ENCODE peak calls at places on chromosomes 5 and 9, in eight cellular contexts. S is A549, G is stomach, C is lower leg skin, M is spleen, P is adrenal gland, N is heart left ventricle, U is esophagus squamous epithelium. V is an unnamed sample.
A peak's percentile ranks its signal among the peaks of the same experiment; 100 is the strongest.

GRCh38 chr9:117473293-117473692 is 58.4 kb upstream of the ASTN2 start:
- DNase-seq in G (no peak), M (no peak), S (no peak), P (no peak), N (no peak), C (no peak), U (no peak), V (no peak)

GRCh38 chr9:20640331-20641187 is 18.3 kb upstream of the MLLT3 start:
- DNase-seq in S (no peak), M (peak; percentile 91), P (peak; percentile 61), G (peak; percentile 68), U (no peak), N (peak; percentile 54), C (peak; percentile 86), V (peak; percentile 68)

GRCh38 chr9:27090231-27090630 is 18.8 kb upstream of the TEK start:
- DNase-seq in N (no peak), G (no peak), P (no peak), S (no peak), C (no peak), U (no peak), M (no peak), V (no peak)

GRCh38 chr5:756865-757345 is 27.6 kb downstream of the ZDHHC11B start:
- DNase-seq in G (peak; percentile 64), P (no peak), N (peak; percentile 93), C (peak; percentile 87), M (no peak), S (no peak), U (no peak), V (peak; percentile 63)

GRCh38 chr5:138258704-138259285 is 15.6 kb downstream of the GFRA3 start:
- DNase-seq in C (no peak), N (no peak), U (no peak), P (no peak), G (no peak), S (no peak), M (no peak), V (no peak)

GRCh38 chr9:130626249-130626982 is 38.0 kb upstream of the PRDM12 start:
- DNase-seq in C (peak; percentile 62), P (no peak), G (no peak), S (peak; percentile 32), N (peak; percentile 61), M (no peak), U (no peak), V (no peak)

GRCh38 chr9:116087246-116087645 is 66.3 kb upstream of the PAPPA start:
- DNase-seq in C (no peak), M (no peak), P (peak; percentile 33), U (no peak), S (peak; percentile 71), G (peak; percentile 26), N (peak; percentile 70), V (no peak)

GRCh38 chr9:6973762-6974161 is 216.0 kb downstream of the KDM4C start:
- DNase-seq in M (no peak), C (no peak), U (no peak), S (no peak), P (no peak), N (no peak), G (no peak), V (no peak)

GRCh38 chr5:43038523-43038989 is 1.6 kb downstream of the ANXA2R start:
- DNase-seq in N (no peak), M (peak; percentile 84), C (no peak), S (no peak), G (no peak), P (no peak), U (no peak), V (no peak)

GRCh38 chr9:83185517-83186192 is 122.7 kb upstream of the RASEF start:
- DNase-seq in U (no peak), S (no peak), P (no peak), M (no peak), G (no peak), N (no peak), C (no peak), V (no peak)

GRCh38 chr9:124544535-124544934 is 37.3 kb upstream of the NR5A1 start:
- DNase-seq in M (no peak), U (no peak), P (no peak), N (no peak), C (no peak), S (no peak), G (no peak), V (no peak)

GRCh38 chr9:27701664-27702063 is 128.4 kb upstream of the C9orf72 start:
- DNase-seq in P (peak; percentile 68), N (peak; percentile 45), U (no peak), M (no peak), S (no peak), C (no peak), G (no peak), V (no peak)

GRCh38 chr9:99169982-99170761 is 51.6 kb downstream of the ALG2 start:
- DNase-seq in G (no peak), M (no peak), S (no peak), C (no peak), U (no peak), N (no peak), P (no peak), V (no peak)

GRCh38 chr9:106691629-106692028 is 171.3 kb upstream of the ZNF462 start:
- DNase-seq in N (no peak), S (no peak), G (no peak), C (no peak), P (no peak), U (no peak), M (no peak), V (no peak)

GRCh38 chr9:108934323-108934885 is at the start of gene ABITRAM:
- DNase-seq in U (peak; percentile 15), S (peak; percentile 84), G (peak; percentile 75), M (peak; percentile 96), P (peak; percentile 75), C (peak; percentile 89), N (peak; percentile 77), V (peak; percentile 86)
- TF ChIP-seq POLR2A in U (no peak), S (peak; percentile 70), G (no peak), M (no peak), P (no peak), C (no peak), N (no peak), V (no peak)

GRCh38 chr9:1881708-1882351 is 133.3 kb upstream of the SMARCA2 start:
- DNase-seq in U (no peak), C (no peak), M (no peak), P (no peak), S (no peak), G (no peak), N (no peak), V (no peak)

GRCh38 chr9:1878817-1879216 is 136.3 kb upstream of the SMARCA2 start:
- DNase-seq in C (no peak), G (no peak), U (no peak), N (no peak), M (no peak), S (no peak), P (no peak), V (no peak)

GRCh38 chr9:1879501-1879900 is 135.6 kb upstream of the SMARCA2 start:
- DNase-seq in C (no peak), P (no peak), N (no peak), U (no peak), S (no peak), G (no peak), M (no peak), V (no peak)

GRCh38 chr9:1877951-1878350 is 137.2 kb upstream of the SMARCA2 start:
- DNase-seq in G (no peak), C (no peak), U (no peak), N (no peak), M (no peak), P (no peak), S (no peak), V (no peak)

GRCh38 chr9:1880038-1880565 is 135.0 kb upstream of the SMARCA2 start:
- DNase-seq in G (no peak), S (no peak), M (no peak), C (no peak), P (no peak), N (no peak), U (no peak), V (no peak)
- TF ChIP-seq POLR2A in G (no peak), S (no peak), M (no peak), C (no peak), P (no peak), N (no peak), U (no peak), V (no peak)

GRCh38 chr5:93589812-93590215 is 6.8 kb downstream of the NR2F1 start:
- DNase-seq in U (no peak), G (no peak), P (no peak), C (no peak), N (no peak), M (no peak), S (no peak), V (no peak)
- TF ChIP-seq POLR2A in U (no peak), G (no peak), P (no peak), C (no peak), N (no peak), M (no peak), S (no peak), V (no peak)

DNA sequence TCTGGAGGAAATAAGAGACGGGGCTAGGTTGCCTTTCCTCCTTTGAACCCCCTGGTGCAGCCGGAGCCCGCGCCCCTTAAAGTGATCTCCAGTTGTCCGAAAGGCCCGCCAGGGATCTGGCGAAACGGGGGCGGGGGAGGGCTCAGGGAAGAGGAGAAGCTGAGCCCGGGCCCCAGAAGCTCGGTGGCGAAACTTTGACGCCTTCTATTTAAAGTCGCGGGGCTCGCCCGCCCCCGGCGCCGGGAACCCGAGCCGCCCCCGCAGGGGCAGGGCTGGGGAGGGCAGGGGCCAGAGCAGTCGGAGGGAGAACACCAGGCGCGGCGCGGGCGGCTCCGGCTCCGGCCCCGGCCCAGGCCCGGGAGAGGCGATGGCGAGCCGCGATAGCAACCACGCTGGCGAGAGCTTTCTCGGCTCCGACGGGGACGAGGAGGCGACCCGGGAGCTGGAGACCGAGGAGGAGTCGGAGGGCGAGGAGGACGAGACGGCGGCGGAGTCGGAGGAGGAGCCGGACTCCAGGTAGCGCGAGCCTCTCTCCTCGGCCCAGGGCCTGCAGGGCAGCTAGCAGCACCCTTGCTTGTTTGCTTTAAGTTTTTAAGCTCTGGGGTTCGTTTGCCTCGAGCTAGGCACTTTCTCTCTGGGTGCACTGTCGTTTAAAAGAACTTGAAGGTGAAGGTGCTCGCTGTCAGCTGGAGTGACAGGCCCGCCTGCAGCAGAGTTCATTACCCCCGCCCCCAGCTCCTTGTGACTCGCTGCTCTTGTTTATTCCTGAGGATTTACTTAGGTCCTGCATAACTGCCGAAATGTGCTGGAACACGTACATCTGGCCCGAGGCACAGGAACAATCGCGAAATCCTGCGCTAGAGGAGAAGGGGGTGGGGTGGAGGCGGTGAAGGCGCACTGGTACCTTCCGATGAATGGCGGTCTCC is at the start of gene CMYA5:
- DNase-seq in N (peak; percentile 84), C (peak; percentile 85), P (no peak), G (peak; percentile 28), S (no peak), M (no peak), U (no peak), V (peak; percentile 83)
- TF ChIP-seq POLR2A in N (peak; percentile 54), C (no peak), P (no peak), G (no peak), S (no peak), M (no peak), U (no peak), V (no peak)

DNA sequence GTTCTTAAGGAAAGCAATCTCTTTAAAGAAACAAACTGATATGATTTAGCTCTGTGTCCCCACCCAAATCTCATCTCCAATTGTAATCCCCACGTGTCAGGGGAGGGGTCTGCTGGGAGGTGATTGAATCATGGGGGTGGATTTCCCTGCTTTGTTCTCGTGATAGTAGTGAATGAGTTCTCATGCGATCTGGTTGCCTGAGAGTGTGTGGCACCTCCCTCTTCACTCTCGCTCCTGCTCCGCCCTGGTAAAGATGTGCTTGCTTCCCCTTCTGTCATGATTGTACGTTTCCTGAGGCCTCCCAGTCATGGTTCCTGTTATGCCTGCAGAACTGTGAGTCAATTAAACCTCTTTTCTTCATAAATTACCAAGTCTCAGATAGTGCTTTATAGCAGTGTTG is 412.7 kb upstream of the SMC2 start:
- DNase-seq in G (no peak), P (no peak), N (no peak), S (no peak), U (no peak), C (no peak), M (no peak), V (no peak)
- TF ChIP-seq POLR2A in G (no peak), P (no peak), N (no peak), S (no peak), U (no peak), C (no peak), M (no peak), V (no peak)